ENCODE peak calls at places on chromosomes 13 and 19, in nine cellular contexts. K is astrocyte of the cerebellum, U is neural crest cell, M is stomach, Q is cardiac fibroblast, B is cardiac muscle cell, D is transverse colon, T is activated B cell treated with CpG ODN at 0.5 μM for 24 hours, L is endodermal cell. R is an unnamed sample.

GRCh38 chr13:113147206-113147605 is 11.2 kb upstream of the PROZ start:
- DNase-seq in K (no peak), U (no peak), M (no peak), Q (no peak), B (no peak), D (no peak), T (no peak), L (peak), R (no peak)

GRCh38 chr19:37955986-37956385 is 49.0 kb downstream of the SIPA1L3 start:
- DNase-seq in K (no peak), U (no peak), M (peak), Q (no peak), B (no peak), D (no peak), T (no peak), L (no peak), R (no peak)

GRCh38 chr13:67229438-67230242 is 496 bp downstream of the PCDH9 start:
- DNase-seq in K (peak), U (no peak), M (no peak), Q (no peak), B (peak), D (no peak), T (no peak), L (peak), R (no peak)

GRCh38 chr19:12260861-12261260 is 33.8 kb downstream of the ZNF44 start:
- DNase-seq in K (no peak), U (no peak), M (no peak), Q (no peak), B (no peak), D (no peak), T (no peak), L (no peak), R (no peak)

GRCh38 chr13:80082396-80083096 is 258.4 kb downstream of the SPRY2 start:
- DNase-seq in K (peak), U (no peak), M (no peak), Q (peak), B (no peak), D (no peak), T (no peak), L (no peak), R (no peak)

GRCh38 chr13:50244913-50245574 is 229.8 kb downstream of the KCNRG start:
- DNase-seq in K (peak), U (no peak), M (peak), Q (peak), B (no peak), D (no peak), T (no peak), L (no peak), R (no peak)

GRCh38 chr13:67803118-67803517 is 573.0 kb upstream of the PCDH9 start:
- DNase-seq in K (no peak), U (no peak), M (no peak), Q (no peak), B (no peak), D (no peak), T (no peak), L (no peak), R (no peak)

GRCh38 chr13:97423300-97424045 is 10.5 kb upstream of the RAP2A start:
- DNase-seq in K (no peak), U (no peak), M (no peak), Q (peak), B (no peak), D (no peak), T (no peak), L (no peak), R (no peak)

GRCh38 chr19:9986787-9987281 is 23.5 kb downstream of the COL5A3 start:
- DNase-seq in K (peak), U (no peak), M (no peak), Q (peak), B (no peak), D (peak), T (no peak), L (no peak), R (no peak)

GRCh38 chr19:32868206-32868950 is 1.2 kb downstream of the SLC7A9 start:
- DNase-seq in K (no peak), U (no peak), M (peak), Q (no peak), B (no peak), D (no peak), T (no peak), L (no peak), R (no peak)

GRCh38 chr13:101455863-101456262 is 3.4 kb downstream of the ITGBL1 start:
- DNase-seq in K (peak), U (no peak), M (no peak), Q (peak), B (no peak), D (no peak), T (no peak), L (no peak), R (no peak)

GRCh38 chr19:1067341-1068103 is 555 bp downstream of the ARHGAP45 start:
- DNase-seq in K (no peak), U (no peak), M (no peak), Q (no peak), B (no peak), D (peak), T (no peak), L (no peak), R (no peak)

GRCh38 chr13:76223999-76224398 is 587.9 kb downstream of the LMO7 start:
- DNase-seq in K (no peak), U (no peak), M (no peak), Q (no peak), B (no peak), D (no peak), T (no peak), L (no peak), R (no peak)

GRCh38 chr13:65582160-65582559 is 1648.0 kb downstream of the PCDH9 start:
- DNase-seq in K (no peak), U (no peak), M (no peak), Q (no peak), B (no peak), D (no peak), T (no peak), L (peak), R (no peak)

GRCh38 chr13:109569938-109570711 is 216.3 kb downstream of the IRS2 start:
- DNase-seq in K (no peak), U (no peak), M (peak), Q (no peak), B (no peak), D (no peak), T (no peak), L (no peak), R (no peak)

GRCh38 chr19:48738557-48739399 is 1.6 kb downstream of the RASIP1 start:
- DNase-seq in K (peak), U (peak), M (peak), Q (peak), B (peak), D (peak), T (peak), L (peak), R (peak)

GRCh38 chr13:98539655-98540054 is 37.3 kb downstream of the STK24 start:
- DNase-seq in K (no peak), U (no peak), M (no peak), Q (no peak), B (no peak), D (no peak), T (no peak), L (peak), R (no peak)

GRCh38 chr19:3821857-3822364 is 35.7 kb upstream of the MATK start:
- DNase-seq in K (no peak), U (peak), M (peak), Q (peak), B (peak), D (peak), T (peak), L (peak), R (peak)

GRCh38 chr13:20127263-20127562 is 33.6 kb downstream of the GJA3 start:
- DNase-seq in K (no peak), U (no peak), M (no peak), Q (peak), B (no peak), D (no peak), T (no peak), L (no peak), R (no peak)

GRCh38 chr13:105991622-105992254 is 543.7 kb downstream of the EFNB2 start:
- DNase-seq in K (peak), U (no peak), M (peak), Q (peak), B (no peak), D (no peak), T (no peak), L (no peak), R (no peak)

GRCh38 chr13:30158774-30159445 is 148.4 kb downstream of the KATNAL1 start:
- DNase-seq in K (peak), U (no peak), M (peak), Q (peak), B (no peak), D (no peak), T (no peak), L (no peak), R (no peak)

GRCh38 chr13:73248154-73248553 is 189.3 kb downstream of the KLF5 start:
- DNase-seq in K (no peak), U (no peak), M (no peak), Q (no peak), B (no peak), D (no peak), T (no peak), L (no peak), R (no peak)

GRCh38 chr19:33805313-33805712 is 8.6 kb downstream of the KCTD15 start:
- DNase-seq in K (no peak), U (no peak), M (no peak), Q (no peak), B (no peak), D (no peak), T (no peak), L (no peak), R (no peak)

GRCh38 chr19:840519-841206 is at the start of gene PRTN3:
- DNase-seq in K (no peak), U (no peak), M (no peak), Q (no peak), B (no peak), D (no peak), T (no peak), L (no peak), R (no peak)

GRCh38 chr19:33684550-33685303 is 63.0 kb downstream of the CHST8 start:
- DNase-seq in K (no peak), U (peak), M (no peak), Q (no peak), B (no peak), D (no peak), T (no peak), L (no peak), R (no peak)

GRCh38 chr19:49850221-49850486 is 805 bp upstream of the PTOV1 start:
- DNase-seq in K (no peak), U (no peak), M (no peak), Q (no peak), B (no peak), D (no peak), T (no peak), L (no peak), R (no peak)

GRCh38 chr13:60759499-60759898 is 362.5 kb downstream of the TDRD3 start:
- DNase-seq in K (peak), U (no peak), M (peak), Q (peak), B (peak), D (no peak), T (no peak), L (peak), R (no peak)

GRCh38 chr13:111662451-111662850 is 342.0 kb downstream of the TEX29 start:
- DNase-seq in K (no peak), U (no peak), M (no peak), Q (no peak), B (no peak), D (no peak), T (no peak), L (no peak), R (no peak)

GRCh38 chr13:33547035-33547434 is 261.5 kb upstream of the STARD13 start:
- DNase-seq in K (no peak), U (no peak), M (no peak), Q (peak), B (no peak), D (no peak), T (no peak), L (no peak), R (no peak)

GRCh38 chr19:28012361-28012760 is 1200.6 kb downstream of the UQCRFS1 start:
- DNase-seq in K (no peak), U (no peak), M (no peak), Q (no peak), B (peak), D (no peak), T (no peak), L (peak), R (no peak)

GRCh38 chr13:24053505-24054251 is 106.8 kb upstream of the SPATA13 start:
- DNase-seq in K (peak), U (peak), M (peak), Q (peak), B (peak), D (peak), T (peak), L (peak), R (peak)

GRCh38 chr13:42814868-42815267 is 33.5 kb downstream of the FAM216B start:
- DNase-seq in K (peak), U (no peak), M (no peak), Q (peak), B (no peak), D (no peak), T (no peak), L (no peak), R (no peak)

GRCh38 chr13:84455143-84455905 is 573.0 kb upstream of the SLITRK1 start:
- DNase-seq in K (no peak), U (no peak), M (no peak), Q (no peak), B (no peak), D (no peak), T (no peak), L (no peak), R (no peak)

GRCh38 chr19:32682317-32682716 is 6.7 kb downstream of the RGS9BP start:
- DNase-seq in K (no peak), U (no peak), M (no peak), Q (no peak), B (no peak), D (no peak), T (no peak), L (no peak), R (no peak)

GRCh38 chr13:37747071-37747612 is 122.4 kb downstream of the TRPC4 start:
- DNase-seq in K (peak), U (no peak), M (no peak), Q (peak), B (no peak), D (no peak), T (no peak), L (no peak), R (no peak)

GRCh38 chr19:45474941-45475516 is 7.2 kb downstream of the FOSB start:
- DNase-seq in K (no peak), U (no peak), M (no peak), Q (peak), B (no peak), D (no peak), T (no peak), L (no peak), R (no peak)

GRCh38 chr19:50399368-50399745 is 15.2 kb downstream of the POLD1 start:
- DNase-seq in K (no peak), U (no peak), M (no peak), Q (no peak), B (no peak), D (no peak), T (no peak), L (no peak), R (no peak)

GRCh38 chr19:39365531-39365930 is 23.3 kb downstream of the SAMD4B start:
- DNase-seq in K (no peak), U (no peak), M (no peak), Q (no peak), B (no peak), D (no peak), T (no peak), L (no peak), R (no peak)

GRCh38 chr19:18603255-18603957 is 3.2 kb downstream of the CRLF1 start:
- DNase-seq in K (no peak), U (no peak), M (no peak), Q (peak), B (no peak), D (no peak), T (no peak), L (peak), R (no peak)
- TF ChIP-seq CTCF in K (peak), U (peak), M (no peak), Q (peak), B (peak), D (no peak), T (no peak), L (peak), R (peak)

DNA sequence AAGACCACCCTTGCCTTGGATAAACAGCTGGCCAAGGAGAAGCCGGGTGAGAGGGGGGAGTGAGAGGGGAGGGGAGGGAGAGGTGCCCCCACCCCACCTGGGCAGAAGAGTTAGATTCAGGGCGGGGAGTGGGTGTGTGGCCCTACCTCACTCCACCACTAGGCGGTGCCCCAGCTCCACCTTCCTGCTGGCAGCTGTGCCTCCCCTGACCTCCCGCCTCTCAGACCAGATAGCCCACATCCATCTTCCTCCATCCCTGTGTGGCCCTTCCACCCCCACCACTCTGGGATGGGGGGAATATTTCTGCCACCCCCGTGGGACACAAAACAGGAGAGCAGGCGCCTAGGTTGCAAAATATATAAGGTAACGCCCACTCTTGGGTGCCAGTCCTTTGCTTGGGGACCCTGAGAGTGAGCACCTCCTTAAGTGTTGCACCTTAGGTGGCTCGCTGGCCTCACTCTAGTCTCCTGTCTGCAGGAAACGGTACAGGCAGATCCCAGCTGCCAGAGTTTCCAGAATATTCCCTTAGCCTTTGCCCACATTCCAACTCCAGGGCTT is 13.8 kb upstream of the EHD2 start:
- DNase-seq in K (no peak), U (peak), M (peak), Q (peak), B (peak), D (peak), T (peak), L (peak), R (peak)
- TF ChIP-seq CTCF in K (peak), U (peak), M (no peak), Q (peak), B (peak), D (peak), T (no peak), L (peak), R (peak)

GRCh38 chr13:38871275-38871674 is 119.4 kb downstream of the STOML3 start:
- DNase-seq in K (no peak), U (no peak), M (no peak), Q (no peak), B (peak), D (no peak), T (no peak), L (no peak), R (no peak)

GRCh38 chr13:38875186-38875875 is 115.3 kb downstream of the STOML3 start:
- DNase-seq in K (no peak), U (no peak), M (no peak), Q (no peak), B (no peak), D (no peak), T (no peak), L (no peak), R (no peak)

GRCh38 chr13:38868870-38869269 is 121.8 kb downstream of the STOML3 start:
- DNase-seq in K (no peak), U (no peak), M (no peak), Q (no peak), B (no peak), D (no peak), T (no peak), L (no peak), R (peak)

GRCh38 chr13:38868399-38868798 is 122.2 kb downstream of the STOML3 start:
- DNase-seq in K (no peak), U (no peak), M (no peak), Q (no peak), B (no peak), D (no peak), T (no peak), L (no peak), R (no peak)

DNA sequence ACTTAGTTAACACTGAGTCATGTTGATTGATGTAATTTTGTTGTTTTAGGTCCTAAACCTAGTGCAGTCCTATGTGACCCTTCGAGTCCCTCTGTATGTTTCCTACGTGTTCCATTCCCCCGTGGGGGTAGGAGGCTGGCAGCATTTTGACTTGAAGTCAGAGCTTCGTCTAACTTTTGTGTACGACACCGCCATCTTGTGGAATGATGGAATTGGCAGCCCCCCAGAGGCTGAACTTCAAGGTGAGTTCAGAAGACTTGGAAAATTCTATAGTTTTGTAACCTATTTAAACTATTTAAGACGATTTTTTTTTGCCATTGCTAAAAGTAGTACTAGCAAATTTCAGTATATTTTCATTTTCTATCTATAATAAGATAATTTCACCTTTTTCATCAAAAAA is 117.9 kb downstream of the STOML3 start:
- DNase-seq in K (peak), U (peak), M (no peak), Q (peak), B (peak), D (peak), T (no peak), L (peak), R (peak)
- TF ChIP-seq CTCF in K (peak), U (peak), M (no peak), Q (peak), B (peak), D (no peak), T (no peak), L (peak), R (peak)

DNA sequence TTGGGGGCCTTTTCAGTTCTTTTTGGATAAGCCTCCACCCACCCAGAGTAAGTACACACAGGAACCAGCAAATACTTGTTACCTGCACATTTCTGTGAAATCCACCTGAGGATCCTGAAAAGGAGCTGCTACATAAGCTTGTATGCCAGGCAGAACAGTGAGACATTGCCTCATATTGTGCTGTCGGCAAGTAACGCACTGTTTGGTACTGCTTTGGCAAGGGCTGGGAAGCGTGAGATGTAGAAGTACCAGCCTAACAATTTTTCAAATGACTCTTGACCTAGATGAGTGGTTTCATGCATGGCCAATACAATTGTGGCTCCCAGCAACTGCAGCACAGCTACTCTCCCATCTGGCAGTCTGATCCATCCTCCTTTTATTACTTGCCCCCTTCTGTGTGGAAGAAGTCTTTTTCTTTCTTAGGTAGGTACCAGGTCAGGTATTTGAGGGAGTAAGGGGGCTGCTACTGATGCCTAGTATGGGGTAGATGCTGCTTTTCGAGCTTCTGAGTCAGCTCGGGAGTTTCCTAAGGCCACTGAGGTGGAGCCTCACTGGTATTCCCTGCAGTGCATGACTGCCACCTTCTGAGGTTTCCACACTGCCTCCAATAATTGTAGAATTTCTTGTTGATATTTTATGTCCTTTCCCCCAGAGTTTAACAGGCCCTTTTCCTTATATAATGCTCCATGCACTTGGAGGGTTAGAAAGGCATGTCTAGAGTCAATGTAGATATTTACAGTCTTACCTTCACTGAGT is 52.2 kb downstream of the ZNF737 start:
- DNase-seq in K (no peak), U (no peak), M (no peak), Q (no peak), B (no peak), D (no peak), T (no peak), L (no peak), R (no peak)
- TF ChIP-seq CTCF in K (no peak), U (no peak), M (no peak), Q (no peak), B (no peak), D (no peak), T (no peak), L (peak), R (peak)

GRCh38 chr19:29670255-29670654 is 5.0 kb downstream of the PLEKHF1 start:
- DNase-seq in K (no peak), U (no peak), M (no peak), Q (no peak), B (no peak), D (no peak), T (no peak), L (no peak), R (no peak)
- TF ChIP-seq CTCF in K (no peak), U (no peak), M (no peak), Q (no peak), B (no peak), D (no peak), T (no peak), L (no peak), R (no peak)

R was measured in progenitor cell of endocrine pancreas.